ENCODE peak calls at places on chromosomes 12 and 14, in five cellular contexts. V is H9, U is MM.1S, Z is astrocyte, E is mammary epithelial cell. Q is an unnamed sample.

GRCh38 chr12:55797068-55797467 is 20.5 kb downstream of the SARNP start:
- DNase-seq in V (no peak), U (no peak), Z (peak), E (peak), Q (peak)

GRCh38 chr12:958449-959123 is 9.1 kb upstream of the RAD52 start:
- DNase-seq in V (no peak), U (no peak), Z (peak), E (no peak), Q (peak)

GRCh38 chr14:64221604-64222003 is 72.6 kb downstream of the ESR2 start:
- DNase-seq in V (no peak), U (no peak), Z (no peak), E (no peak), Q (no peak)

GRCh38 chr12:91077228-91077954 is 19.6 kb upstream of the KERA start:
- DNase-seq in V (no peak), U (no peak), Z (no peak), E (no peak), Q (no peak)

GRCh38 chr12:10088955-10089354 is 9.8 kb downstream of the CLEC1A start:
- DNase-seq in V (peak), U (no peak), Z (no peak), E (no peak), Q (no peak)

GRCh38 chr12:25994252-25994651 is 35.8 kb downstream of the RASSF8 start:
- DNase-seq in V (no peak), U (no peak), Z (peak), E (peak), Q (peak)

GRCh38 chr12:96472384-96472783 is 17.0 kb upstream of the CFAP54 start:
- DNase-seq in V (no peak), U (no peak), Z (no peak), E (no peak), Q (peak)

GRCh38 chr12:125742413-125742812 is 677.2 kb downstream of the AACS start:
- DNase-seq in V (no peak), U (no peak), Z (peak), E (no peak), Q (peak)

GRCh38 chr12:591571-592505 is 71.4 kb downstream of the NINJ2 start:
- DNase-seq in V (no peak), U (no peak), Z (no peak), E (no peak), Q (no peak)

GRCh38 chr12:67909091-67909531 is 80.1 kb upstream of the IFNG-AS1 start:
- DNase-seq in V (no peak), U (no peak), Z (peak), E (peak), Q (peak)

GRCh38 chr12:15682826-15683225 is 106.4 kb downstream of the EPS8 start:
- DNase-seq in V (no peak), U (no peak), Z (no peak), E (peak), Q (no peak)

GRCh38 chr12:89962648-89963047 is 254.0 kb upstream of the ATP2B1 start:
- DNase-seq in V (no peak), U (no peak), Z (no peak), E (no peak), Q (no peak)

GRCh38 chr12:103632554-103633216 is 45.6 kb downstream of the STAB2 start:
- DNase-seq in V (peak), U (peak), Z (peak), E (peak), Q (peak)

GRCh38 chr12:5374691-5375090 is 57.2 kb upstream of the NTF3 start:
- DNase-seq in V (no peak), U (no peak), Z (no peak), E (no peak), Q (no peak)

GRCh38 chr12:107584523-107584922 is 101.1 kb upstream of the PWP1 start:
- DNase-seq in V (no peak), U (no peak), Z (no peak), E (no peak), Q (no peak)

GRCh38 chr14:53547593-53547992 is 394.5 kb upstream of the DDHD1 start:
- DNase-seq in V (no peak), U (no peak), Z (no peak), E (no peak), Q (no peak)

GRCh38 chr14:81625343-81625742 is 91.7 kb upstream of the SEL1L start:
- DNase-seq in V (no peak), U (peak), Z (no peak), E (peak), Q (peak)

GRCh38 chr14:29156096-29156495 is 389.5 kb downstream of the FOXG1 start:
- DNase-seq in V (no peak), U (no peak), Z (no peak), E (no peak), Q (no peak)

GRCh38 chr14:29149798-29150197 is 383.2 kb downstream of the FOXG1 start:
- DNase-seq in V (no peak), U (no peak), Z (no peak), E (no peak), Q (no peak)

GRCh38 chr14:29148221-29148620 is 381.6 kb downstream of the FOXG1 start:
- DNase-seq in V (no peak), U (no peak), Z (no peak), E (no peak), Q (peak)

DNA sequence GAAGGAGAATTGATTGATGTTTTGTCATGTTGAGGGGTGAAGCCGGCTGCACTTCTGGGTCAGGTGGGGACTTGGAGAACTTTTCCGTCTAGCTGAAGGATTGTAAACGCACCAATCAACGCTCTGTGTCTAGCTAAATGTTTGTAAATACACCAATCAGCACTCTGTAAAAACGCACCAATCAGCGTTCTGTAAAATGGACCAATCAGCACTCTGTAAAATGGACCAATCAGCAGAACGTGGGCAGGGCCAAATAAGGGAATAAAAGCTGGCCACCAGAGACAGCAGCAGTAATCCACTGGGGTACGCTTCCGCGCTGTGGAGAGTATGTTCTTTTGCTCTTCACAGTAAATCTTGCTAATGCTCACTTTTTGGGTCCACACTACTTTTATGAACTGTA is 384.1 kb downstream of the FOXG1 start:
- DNase-seq in V (no peak), U (no peak), Z (no peak), E (no peak), Q (no peak)
- H2AFZ ChIP-seq in V (no peak), U (no peak), Z (no peak), E (no peak), Q (no peak)

GRCh38 chr14:58078068-58078467 is 73.9 kb downstream of the ARMH4 start:
- DNase-seq in V (no peak), U (no peak), Z (peak), E (peak), Q (peak)
- H3K4me2 ChIP-seq in V (no peak), U (no peak), Z (peak), E (peak), Q (peak)

GRCh38 chr14:79544671-79545070 is 666.6 kb downstream of the DIO2 start:
- DNase-seq in V (no peak), U (no peak), Z (peak), E (no peak), Q (peak)

GRCh38 chr14:79543348-79543747 is 668.0 kb downstream of the DIO2 start:
- DNase-seq in V (no peak), U (no peak), Z (no peak), E (no peak), Q (no peak)

GRCh38 chr14:79540394-79540793 is 670.9 kb downstream of the DIO2 start:
- DNase-seq in V (no peak), U (no peak), Z (no peak), E (no peak), Q (no peak)

GRCh38 chr14:79542121-79542520 is 669.2 kb downstream of the DIO2 start:
- DNase-seq in V (no peak), U (no peak), Z (peak), E (no peak), Q (peak)

DNA sequence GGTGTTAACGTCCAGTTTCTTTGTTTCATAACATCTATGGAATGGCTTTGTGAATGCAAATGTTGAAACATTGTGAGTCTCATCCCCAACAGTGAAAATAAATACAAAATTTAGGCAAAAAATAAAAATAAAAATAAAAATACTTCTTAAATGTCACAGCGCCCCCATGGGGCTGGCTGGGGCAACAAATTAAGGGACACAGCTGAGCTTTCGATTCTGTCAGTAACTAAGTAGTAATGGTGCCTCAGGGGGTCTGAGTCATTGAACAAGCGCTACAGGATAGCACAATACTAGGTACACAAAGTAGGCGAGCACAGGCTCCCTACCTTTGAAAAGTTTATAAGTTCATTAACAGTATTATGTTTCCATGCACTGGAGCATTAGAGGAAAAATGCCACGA is 667.3 kb downstream of the DIO2 start:
- DNase-seq in V (peak), U (no peak), Z (peak), E (no peak), Q (peak)
- TF ChIP-seq CTCF in V (peak), U (no peak), Z (peak), E (peak), Q (peak)

DNA sequence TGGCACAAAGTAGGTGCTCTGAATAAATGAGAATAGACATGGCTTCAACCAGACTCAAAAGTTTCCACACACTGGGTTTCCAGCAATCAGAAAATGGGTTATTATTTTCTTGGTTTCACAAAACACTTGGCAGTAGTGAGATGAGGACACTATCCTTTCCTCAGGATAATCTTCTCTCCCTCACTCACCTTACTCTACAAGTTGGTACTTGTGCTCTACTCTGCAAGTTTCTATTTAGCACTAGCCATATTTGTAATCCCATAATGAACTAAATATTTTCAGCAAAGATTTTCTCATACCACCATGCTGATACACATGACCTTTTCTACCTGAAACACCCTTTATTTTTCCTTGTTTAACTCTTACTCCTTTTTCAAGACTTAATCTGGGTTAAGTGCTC is 137.7 kb downstream of the FOXA1 start:
- DNase-seq in V (no peak), U (no peak), Z (no peak), E (peak), Q (no peak)
- H2AFZ ChIP-seq in V (no peak), U (no peak), Z (no peak), E (no peak), Q (no peak)

GRCh38 chr14:103316723-103317122 is 17.3 kb upstream of the EIF5 start:
- DNase-seq in V (peak), U (no peak), Z (no peak), E (no peak), Q (no peak)

GRCh38 chr14:103315941-103316340 is 18.1 kb upstream of the EIF5 start:
- DNase-seq in V (no peak), U (no peak), Z (no peak), E (no peak), Q (no peak)

GRCh38 chr14:103317976-103318580 is 16.0 kb upstream of the EIF5 start:
- DNase-seq in V (no peak), U (no peak), Z (no peak), E (no peak), Q (no peak)

GRCh38 chr14:103318750-103319419 is 15.2 kb upstream of the EIF5 start:
- DNase-seq in V (no peak), U (no peak), Z (no peak), E (no peak), Q (no peak)

GRCh38 chr14:103317251-103317650 is 16.8 kb upstream of the EIF5 start:
- DNase-seq in V (peak), U (no peak), Z (no peak), E (no peak), Q (no peak)
- H3K4me2 ChIP-seq in V (no peak), U (no peak), Z (no peak), E (no peak), Q (no peak)

DNA sequence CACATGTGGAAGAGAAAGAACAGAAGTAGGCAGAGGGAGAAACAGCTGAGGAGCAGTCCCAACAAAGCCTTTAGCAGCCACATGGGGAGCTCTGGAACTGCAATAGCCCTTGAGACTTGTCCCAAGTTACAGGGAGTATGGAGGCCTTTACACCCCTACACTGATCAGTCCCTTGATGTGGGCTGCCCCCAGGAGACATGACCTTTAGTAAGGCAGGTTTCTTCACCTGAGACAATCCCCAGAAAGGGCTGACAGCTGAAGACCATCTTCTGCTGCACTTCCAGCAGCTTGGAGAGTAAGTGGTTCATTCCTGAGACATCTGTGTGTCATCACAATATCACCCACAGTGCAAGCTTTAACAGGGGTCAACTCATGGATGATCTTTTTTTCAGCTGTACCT is 8.6 kb upstream of the SNAPC1 start:
- DNase-seq in V (no peak), U (no peak), Z (no peak), E (no peak), Q (no peak)
- TF ChIP-seq CTCF in V (peak), U (no peak), Z (no peak), E (peak), Q (peak)